ENCODE peak calls at places on chromosomes 6 and 20, in eight cellular contexts. E is colonic mucosa, G is left ventricle myocardium inferior, O is heart left ventricle, H is aorta, N is neural progenitor cell, S is mucosa of descending colon, Z is tibial artery. A is an unnamed sample. For H3K4me1, the result is how much of the 10 kb centered on the place peaks cover.

GRCh38 chr6:75775219-75775618 is 26.2 kb downstream of the MYO6 start:
- DNase-seq in N (no peak), O (no peak), E (no peak), H (no peak), G (no peak), S (no peak), Z (no peak), A (no peak)

GRCh38 chr6:4788482-4788881 is 12.3 kb downstream of the CDYL start:
- DNase-seq in S (no peak), H (no peak), N (no peak), Z (no peak), O (no peak), G (no peak), E (no peak), A (no peak)

GRCh38 chr20:57051096-57051495 is 215.3 kb downstream of the BMP7 start:
- DNase-seq in S (no peak), N (no peak), G (no peak), H (no peak), Z (no peak), E (no peak), O (no peak), A (no peak)

GRCh38 chr6:72636215-72636614 is 14.4 kb downstream of the KCNQ5 start:
- DNase-seq in H (no peak), S (no peak), E (no peak), N (no peak), Z (no peak), G (no peak), O (no peak), A (no peak)

GRCh38 chr6:95743591-95743990 is 166.3 kb downstream of the MANEA start:
- DNase-seq in N (no peak), Z (no peak), E (no peak), O (no peak), S (no peak), G (no peak), H (no peak), A (no peak)

GRCh38 chr20:32585011-32585518 is at the start of gene NOL4L:
- DNase-seq in Z (no peak), N (peak), O (no peak), S (peak), E (no peak), H (no peak), G (peak), A (no peak)

GRCh38 chr20:33771938-33772337 is 39.2 kb upstream of the CHMP4B start:
- DNase-seq in E (no peak), Z (no peak), G (no peak), O (no peak), S (no peak), N (no peak), H (no peak), A (no peak)

GRCh38 chr20:40470313-40471260 is 218.4 kb downstream of the MAFB start:
- DNase-seq in S (no peak), G (peak), O (peak), E (no peak), N (no peak), Z (peak), H (no peak), A (no peak)

GRCh38 chr6:157481189-157481864 is 100.3 kb downstream of the ZDHHC14 start:
- DNase-seq in O (no peak), H (no peak), Z (no peak), N (no peak), G (no peak), S (no peak), E (no peak), A (no peak)

GRCh38 chr6:24864345-24864744 is 65.6 kb upstream of the ARMH2 start:
- DNase-seq in N (no peak), E (no peak), S (no peak), O (no peak), G (no peak), H (no peak), Z (no peak), A (no peak)

GRCh38 chr6:53046274-53046673 is 18.9 kb upstream of the FBXO9 start:
- DNase-seq in O (no peak), S (no peak), Z (no peak), G (no peak), H (no peak), N (no peak), E (no peak), A (no peak)

GRCh38 chr20:57265649-57266250 is 691 bp downstream of the BMP7 start:
- DNase-seq in Z (no peak), N (peak), H (no peak), S (no peak), E (no peak), O (no peak), G (no peak), A (no peak)

GRCh38 chr20:34262488-34263288 is 21.5 kb downstream of the ASIP start:
- DNase-seq in Z (no peak), S (no peak), N (no peak), G (peak), H (no peak), O (peak), E (no peak), A (no peak)

GRCh38 chr20:46844965-46845364 is 49.7 kb upstream of the EYA2 start:
- DNase-seq in O (no peak), H (no peak), Z (no peak), E (no peak), N (no peak), G (no peak), S (no peak), A (no peak)

GRCh38 chr20:52003976-52004375 is 187.6 kb downstream of the ZFP64 start:
- DNase-seq in N (peak), E (no peak), S (no peak), O (no peak), G (no peak), H (no peak), Z (no peak), A (no peak)

GRCh38 chr6:4351506-4351852 is 216.1 kb upstream of the ECI2 start:
- DNase-seq in S (no peak), Z (no peak), N (no peak), E (no peak), O (no peak), H (no peak), G (no peak), A (no peak)

GRCh38 chr6:116255246-116255800 is 1.4 kb upstream of the TSPYL4 start:
- DNase-seq in Z (no peak), E (no peak), S (no peak), H (no peak), O (no peak), G (no peak), N (no peak), A (no peak)

GRCh38 chr6:170037541-170038250 is 253.2 kb downstream of the DLL1 start:
- DNase-seq in H (peak), E (peak), S (no peak), G (no peak), O (no peak), N (no peak), Z (peak), A (peak)

GRCh38 chr6:10555625-10556309 is 34.6 kb downstream of the GCNT2 start:
- DNase-seq in E (peak), S (peak), N (peak), H (peak), G (peak), O (peak), Z (peak), A (peak)

GRCh38 chr6:10553869-10554268 is 32.7 kb downstream of the GCNT2 start:
- DNase-seq in G (no peak), S (no peak), N (no peak), Z (no peak), H (no peak), E (no peak), O (no peak), A (no peak)

GRCh38 chr6:10552237-10552810 is 31.2 kb downstream of the GCNT2 start:
- DNase-seq in N (no peak), H (no peak), G (no peak), Z (no peak), O (no peak), S (no peak), E (peak), A (no peak)

GRCh38 chr6:10556496-10557391 is 35.6 kb downstream of the GCNT2 start:
- DNase-seq in Z (no peak), G (no peak), N (no peak), S (no peak), E (no peak), O (no peak), H (no peak), A (no peak)

DNA sequence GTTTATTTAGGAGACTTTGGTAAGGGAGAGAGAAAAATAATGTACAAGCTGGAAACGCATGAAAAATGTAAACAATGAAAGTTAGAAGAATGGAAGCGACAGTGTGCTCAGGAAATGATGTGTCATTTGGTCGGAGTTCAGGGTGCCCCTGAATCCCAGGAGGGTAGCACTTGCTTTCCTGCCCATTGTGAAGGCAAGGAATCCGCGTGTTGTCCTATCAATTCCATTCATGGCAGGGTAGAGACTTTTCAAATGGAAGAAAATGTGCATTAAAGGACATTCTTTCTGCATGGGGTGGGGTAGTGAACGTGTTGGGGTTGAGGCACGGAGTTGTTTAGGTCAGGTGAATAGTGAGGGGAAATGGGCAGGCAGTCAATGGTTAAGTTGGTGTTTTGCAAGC is 33.7 kb downstream of the GCNT2 start:
- DNase-seq in O (no peak), E (no peak), Z (no peak), N (no peak), H (no peak), G (no peak), S (no peak), A (no peak)
- H3K4me1 ChIP-seq in O (under half), E (under half), Z (under half), N (half or more), H (under half), G (half or more), S (under half), A (under half)

GRCh38 chr6:135286962-135287525 is 105.9 kb downstream of the MYB start:
- DNase-seq in S (no peak), O (no peak), N (no peak), H (no peak), E (no peak), Z (no peak), G (no peak), A (no peak)
- H3K4me1 ChIP-seq in S (under half), O (under half), N (under half), H (under half), E (under half), Z (under half), G (under half), A (under half)

GRCh38 chr20:45067558-45067957 is 33.4 kb downstream of the KCNS1 start:
- DNase-seq in H (no peak), G (no peak), S (no peak), N (no peak), E (no peak), Z (no peak), O (no peak), A (no peak)

GRCh38 chr20:45066372-45066771 is 34.6 kb downstream of the KCNS1 start:
- DNase-seq in G (no peak), Z (no peak), S (no peak), N (no peak), H (no peak), O (no peak), E (no peak), A (no peak)

GRCh38 chr20:45064812-45065211 is 36.1 kb downstream of the KCNS1 start:
- DNase-seq in O (no peak), Z (no peak), S (no peak), H (no peak), N (no peak), G (no peak), E (no peak), A (no peak)

GRCh38 chr20:45069261-45069660 is 31.7 kb downstream of the KCNS1 start:
- DNase-seq in G (no peak), N (no peak), O (no peak), H (no peak), S (no peak), Z (no peak), E (no peak), A (no peak)

DNA sequence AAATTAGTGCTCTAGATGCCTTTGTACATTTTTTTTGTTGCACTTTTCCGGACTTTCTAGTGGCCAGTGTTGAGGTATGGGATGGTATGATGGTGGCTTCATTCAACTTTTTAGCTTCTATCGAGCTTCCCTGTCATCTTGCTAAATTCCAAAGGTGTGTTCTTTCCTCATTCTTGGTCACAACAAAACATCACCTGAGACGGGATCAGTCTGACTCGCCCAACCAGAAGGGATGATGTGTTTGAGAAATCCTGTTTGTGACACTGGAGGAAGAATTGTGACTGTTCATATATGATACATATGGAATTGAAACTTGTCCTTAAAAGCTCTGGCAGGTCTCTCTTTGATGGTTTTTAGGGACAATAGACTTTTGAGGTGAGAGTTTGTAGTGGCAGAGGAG is 33.8 kb downstream of the KCNS1 start:
- DNase-seq in G (no peak), Z (no peak), N (no peak), H (no peak), S (no peak), E (no peak), O (no peak), A (no peak)
- H3K4me1 ChIP-seq in G (under half), Z (under half), N (under half), H (under half), S (under half), E (under half), O (under half), A (under half)

GRCh38 chr20:59284470-59284869 is 15.9 kb upstream of the EDN3 start:
- DNase-seq in S (no peak), H (no peak), O (no peak), N (no peak), Z (no peak), G (no peak), E (no peak), A (no peak)
- H3K4me1 ChIP-seq in S (under half), H (under half), O (under half), N (under half), Z (under half), G (under half), E (under half), A (under half)

GRCh38 chr20:38843346-38843745 is 37.8 kb downstream of the PPP1R16B start:
- DNase-seq in H (no peak), N (no peak), E (no peak), S (no peak), G (no peak), O (no peak), Z (no peak), A (no peak)
- H3K4me1 ChIP-seq in H (under half), N (under half), E (under half), S (under half), G (under half), O (under half), Z (under half), A (under half)

DNA sequence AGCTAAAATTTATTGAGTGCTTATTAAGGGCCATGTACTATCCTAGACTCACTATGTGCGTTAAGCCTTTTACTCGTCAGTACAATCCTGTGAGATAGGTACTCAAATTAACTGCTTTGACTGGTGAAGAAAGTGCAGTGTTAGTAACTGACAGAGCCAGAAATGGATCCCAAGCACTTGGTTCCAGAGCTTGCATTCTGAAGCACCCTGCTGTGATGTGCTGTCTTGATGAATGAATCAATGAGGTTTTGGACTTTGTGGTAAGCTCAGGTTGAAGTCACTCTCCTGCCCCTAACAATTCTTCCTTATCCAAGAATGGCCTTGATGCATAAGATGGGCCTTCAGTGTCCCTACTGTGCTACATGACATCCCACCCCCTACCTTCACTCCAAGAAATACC is 3.7 kb downstream of the STX11 start:
- DNase-seq in G (no peak), N (no peak), E (no peak), O (no peak), Z (no peak), S (no peak), H (no peak), A (no peak)
- H3K4me1 ChIP-seq in G (half or more), N (under half), E (under half), O (under half), Z (under half), S (under half), H (under half), A (under half)

DNA sequence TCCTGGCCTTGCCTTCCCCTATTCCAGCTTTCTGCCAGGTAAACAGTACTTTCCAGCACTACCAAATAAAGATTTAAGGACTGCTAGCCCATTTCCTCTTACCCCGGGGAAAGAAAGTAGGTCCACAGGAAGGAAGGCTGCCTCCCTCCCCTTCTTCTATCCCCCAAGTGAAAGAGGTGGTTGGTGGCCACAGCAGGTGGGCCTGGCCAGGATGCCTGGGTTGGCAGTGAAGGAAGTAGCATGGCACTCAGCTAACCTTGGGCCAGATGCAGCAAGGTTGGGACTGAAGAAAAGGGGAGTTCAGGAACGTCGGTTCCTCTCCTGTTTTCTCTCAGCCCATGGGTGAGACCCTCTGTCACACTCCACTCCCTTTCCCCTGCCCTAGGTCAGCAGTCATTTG is 8.9 kb downstream of the NFKBIL1 start:
- DNase-seq in G (no peak), H (no peak), N (no peak), Z (no peak), O (no peak), S (no peak), E (no peak), A (no peak)
- H3K4me1 ChIP-seq in G (under half), H (under half), N (under half), Z (under half), O (under half), S (under half), E (under half), A (under half)

GRCh38 chr6:31576897-31577341 is 1.6 kb downstream of the TNF start:
- DNase-seq in E (no peak), G (no peak), S (peak), H (no peak), Z (no peak), N (no peak), O (no peak), A (no peak)
- H3K4me1 ChIP-seq in E (under half), G (under half), S (under half), H (under half), Z (under half), N (under half), O (under half), A (under half)

DNA sequence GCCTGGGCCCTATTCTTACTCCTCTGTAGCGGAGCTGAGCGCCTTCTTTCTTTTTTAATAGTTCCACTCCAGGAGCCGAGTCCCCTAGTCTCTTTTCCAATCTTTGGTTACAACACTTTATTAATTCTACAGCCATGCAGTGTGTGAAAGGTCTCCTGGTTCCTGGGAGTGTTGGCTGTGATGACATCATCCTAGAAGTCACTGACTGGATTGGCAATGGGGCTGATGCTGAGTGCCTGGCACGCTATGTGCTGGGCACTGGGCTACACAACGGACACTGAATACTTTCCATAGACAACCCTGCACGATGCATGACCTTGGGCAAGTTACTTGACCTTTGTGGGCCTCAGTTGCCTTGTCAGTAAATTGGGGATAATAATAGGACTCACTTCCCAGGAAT is 50.7 kb upstream of the CCDC167 start:
- DNase-seq in O (no peak), E (no peak), S (no peak), H (no peak), N (no peak), G (no peak), Z (no peak), A (no peak)
- H3K4me1 ChIP-seq in O (under half), E (under half), S (under half), H (under half), N (under half), G (under half), Z (under half), A (under half)

GRCh38 chr20:63951398-63952209 is 4.6 kb downstream of the UCKL1 start:
- DNase-seq in O (no peak), E (peak), N (no peak), Z (no peak), S (peak), G (peak), H (no peak), A (no peak)

GRCh38 chr20:63953764-63954429 is 2.3 kb downstream of the UCKL1 start:
- DNase-seq in Z (no peak), E (no peak), N (no peak), G (no peak), O (no peak), S (no peak), H (no peak), A (no peak)

GRCh38 chr20:63950701-63951397 is 5.4 kb downstream of the UCKL1 start:
- DNase-seq in G (peak), N (no peak), S (peak), H (no peak), Z (no peak), O (peak), E (no peak), A (no peak)

GRCh38 chr20:63952210-63952535 is 4.0 kb downstream of the UCKL1 start:
- DNase-seq in S (peak), O (no peak), H (no peak), N (no peak), Z (no peak), G (no peak), E (no peak), A (no peak)

DNA sequence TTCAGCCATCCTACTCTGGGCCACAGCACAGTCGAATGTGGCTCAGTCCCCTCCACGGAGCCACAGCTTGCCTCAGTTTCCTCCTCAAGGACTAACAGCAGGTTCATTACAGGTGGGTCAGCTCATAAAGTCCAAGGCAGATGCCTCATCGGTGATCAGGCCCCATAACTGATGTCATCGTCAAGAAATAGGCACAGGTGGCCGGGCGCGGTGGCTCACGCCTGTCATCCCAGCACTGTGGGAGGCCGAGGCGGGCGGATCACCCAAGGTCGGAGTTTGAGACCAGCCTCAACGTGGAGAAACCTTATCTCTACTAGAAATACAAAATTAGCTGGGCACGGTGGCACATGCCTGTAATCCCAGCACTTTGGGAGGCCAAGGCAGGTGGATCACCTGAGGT is 3.4 kb downstream of the UCKL1 start:
- DNase-seq in Z (no peak), N (no peak), H (no peak), E (no peak), G (no peak), O (no peak), S (peak), A (no peak)
- H3K4me1 ChIP-seq in Z (half or more), N (under half), H (under half), E (under half), G (half or more), O (half or more), S (half or more), A (half or more)